ENCODE peak calls at places on chromosomes 13 and 19, in six cellular contexts. B is type B pancreatic cell, P is NCI-H460, D is cardiac fibroblast, C is islet precursor cell, S is NCI-H748 treated with DMSO at 0.1 percent for 48 hours. X is an unnamed sample.

GRCh38 chr19:6744381-6745288 is 5.2 kb downstream of the TRIP10 start:
- DNase-seq in B (no peak), P (peak), D (peak), C (peak), S (no peak), X (no peak)

GRCh38 chr13:104074326-104074725 is 1008.1 kb upstream of the SLC10A2 start:
- DNase-seq in B (no peak), P (no peak), D (no peak), C (no peak), S (no peak), X (no peak)

GRCh38 chr19:33447336-33448158 is 74.0 kb downstream of the CEBPG start:
- DNase-seq in B (no peak), P (no peak), D (no peak), C (no peak), S (no peak), X (no peak)

GRCh38 chr19:3590991-3591659 is 5.8 kb downstream of the GIPC3 start:
- DNase-seq in B (no peak), P (no peak), D (no peak), C (no peak), S (no peak), X (no peak)

GRCh38 chr13:99301913-99302636 is 5.1 kb downstream of the GPR183 start:
- DNase-seq in B (no peak), P (no peak), D (no peak), C (no peak), S (no peak), X (no peak)

GRCh38 chr13:39451860-39452301 is 151.1 kb downstream of the LHFPL6 start:
- DNase-seq in B (no peak), P (no peak), D (peak), C (no peak), S (peak), X (no peak)

GRCh38 chr19:1683869-1684572 is 31.6 kb upstream of the TCF3 start:
- DNase-seq in B (no peak), P (no peak), D (no peak), C (no peak), S (no peak), X (no peak)

GRCh38 chr13:94236876-94237275 is 242.6 kb downstream of the DCT start:
- DNase-seq in B (no peak), P (no peak), D (peak), C (no peak), S (no peak), X (no peak)

GRCh38 chr13:76937416-76937815 is 10.9 kb upstream of the ACOD1 start:
- DNase-seq in B (no peak), P (no peak), D (peak), C (no peak), S (no peak), X (no peak)

GRCh38 chr19:49459388-49459787 is 6.4 kb downstream of the ALDH16A1 start:
- DNase-seq in B (no peak), P (no peak), D (no peak), C (peak), S (no peak), X (no peak)

GRCh38 chr19:53394522-53394973 is 401 bp upstream of the ZNF765 start:
- DNase-seq in B (no peak), P (no peak), D (no peak), C (peak), S (no peak), X (peak)

GRCh38 chr19:33386361-33386858 is 12.9 kb downstream of the CEBPG start:
- DNase-seq in B (no peak), P (no peak), D (no peak), C (no peak), S (no peak), X (no peak)

GRCh38 chr13:46134961-46135522 is 30.2 kb upstream of the CPB2 start:
- DNase-seq in B (no peak), P (no peak), D (no peak), C (peak), S (peak), X (no peak)

GRCh38 chr19:39430675-39431593 is 4.8 kb downstream of the RPS16 start:
- DNase-seq in B (no peak), P (peak), D (peak), C (peak), S (no peak), X (no peak)

GRCh38 chr13:44904982-44905381 is 84.3 kb downstream of the NUFIP1 start:
- DNase-seq in B (no peak), P (no peak), D (peak), C (peak), S (no peak), X (no peak)

GRCh38 chr19:18418725-18419194 is 438 bp upstream of the SSBP4 start:
- DNase-seq in B (no peak), P (no peak), D (peak), C (no peak), S (peak), X (no peak)

GRCh38 chr19:7874080-7874856 is at the start of gene PRR36:
- DNase-seq in B (peak), P (no peak), D (no peak), C (peak), S (peak), X (peak)

GRCh38 chr19:38310986-38311385 is 4.8 kb downstream of the YIF1B start:
- DNase-seq in B (no peak), P (no peak), D (no peak), C (peak), S (no peak), X (no peak)

GRCh38 chr19:31109626-31110025 is 239.6 kb downstream of the TSHZ3 start:
- DNase-seq in B (no peak), P (no peak), D (no peak), C (peak), S (no peak), X (no peak)

GRCh38 chr13:75359266-75359665 is 122.7 kb downstream of the TBC1D4 start:
- DNase-seq in B (no peak), P (no peak), D (peak), C (no peak), S (no peak), X (no peak)

GRCh38 chr13:26965976-26966375 is 205.4 kb upstream of the GPR12 start:
- DNase-seq in B (no peak), P (no peak), D (peak), C (no peak), S (peak), X (no peak)

GRCh38 chr19:21128901-21129698 is 12.7 kb upstream of the ZNF431 start:
- DNase-seq in B (no peak), P (no peak), D (no peak), C (no peak), S (no peak), X (no peak)

GRCh38 chr13:105333416-105333815 is 1202.0 kb downstream of the EFNB2 start:
- DNase-seq in B (no peak), P (no peak), D (peak), C (no peak), S (no peak), X (no peak)

GRCh38 chr19:20662421-20663105 is 1.2 kb upstream of the ZNF626 start:
- DNase-seq in B (no peak), P (no peak), D (no peak), C (no peak), S (no peak), X (no peak)

GRCh38 chr13:33292712-33293111 is 7.2 kb upstream of the STARD13 start:
- DNase-seq in B (no peak), P (no peak), D (no peak), C (no peak), S (no peak), X (no peak)

GRCh38 chr19:52200044-52200443 is 10.2 kb downstream of the PPP2R1A start:
- DNase-seq in B (no peak), P (no peak), D (peak), C (no peak), S (no peak), X (no peak)

GRCh38 chr19:4639531-4640246 is 373 bp downstream of the TNFAIP8L1 start:
- DNase-seq in B (no peak), P (no peak), D (no peak), C (no peak), S (no peak), X (no peak)

GRCh38 chr13:112254061-112254818 is 121.9 kb upstream of the SPACA7 start:
- DNase-seq in B (peak), P (no peak), D (no peak), C (peak), S (no peak), X (no peak)

GRCh38 chr19:49442354-49442753 is 1.0 kb upstream of the SLC17A7 start:
- DNase-seq in B (no peak), P (no peak), D (no peak), C (no peak), S (no peak), X (no peak)

GRCh38 chr13:46637213-46637612 is 84.2 kb downstream of the LRCH1 start:
- DNase-seq in B (no peak), P (no peak), D (no peak), C (no peak), S (no peak), X (no peak)